ENCODE peak calls at places on chromosomes 1 and 21, in nine cellular contexts. X is heart right ventricle, H is Panc1, V is GM12878, I is GM23338, R is pancreas, Q is MM.1S, U is left ventricle myocardium inferior, P is cardiac muscle cell. N is an unnamed sample. For H3K27me3, the result is how much of the 10 kb centered on the place peaks cover.

GRCh38 chr1:157965584-157965983 is 27.9 kb upstream of the KIRREL1 start:
- DNase-seq in X (no peak), H (no peak), V (no peak), I (no peak), R (no peak), Q (no peak), U (no peak), P (no peak), N (no peak)

GRCh38 chr1:97903626-97904025 is 17.2 kb downstream of the DPYD start:
- DNase-seq in X (peak), H (no peak), V (no peak), I (no peak), R (no peak), Q (no peak), U (no peak), P (no peak), N (no peak)

GRCh38 chr1:165075725-165076370 is 280.7 kb downstream of the LMX1A start:
- DNase-seq in X (no peak), H (no peak), V (no peak), I (peak), R (no peak), Q (peak), U (no peak), P (peak), N (no peak)

GRCh38 chr1:220906561-220907334 is 27.5 kb downstream of the HLX start:
- DNase-seq in X (no peak), H (no peak), V (no peak), I (no peak), R (no peak), Q (no peak), U (no peak), P (no peak), N (no peak)

GRCh38 chr1:213962508-213962907 is 25.3 kb upstream of the PROX1 start:
- DNase-seq in X (no peak), H (no peak), V (no peak), I (no peak), R (no peak), Q (no peak), U (no peak), P (no peak), N (no peak)

GRCh38 chr1:197692965-197693364 is 82.3 kb downstream of the DENND1B start:
- DNase-seq in X (no peak), H (no peak), V (no peak), I (no peak), R (no peak), Q (peak), U (no peak), P (no peak), N (peak)

GRCh38 chr1:54053745-54054437 is 483 bp downstream of the TCEANC2 start:
- DNase-seq in X (no peak), H (no peak), V (no peak), I (peak), R (no peak), Q (no peak), U (no peak), P (no peak), N (peak)

GRCh38 chr1:196558424-196558823 is 49.8 kb downstream of the KCNT2 start:
- DNase-seq in X (peak), H (no peak), V (no peak), I (no peak), R (no peak), Q (peak), U (no peak), P (no peak), N (peak)

GRCh38 chr1:198088360-198089071 is 68.3 kb upstream of the NEK7 start:
- DNase-seq in X (no peak), H (peak), V (no peak), I (peak), R (no peak), Q (peak), U (no peak), P (peak), N (no peak)

GRCh38 chr1:45259053-45259452 is 52.6 kb upstream of the ZSWIM5 start:
- DNase-seq in X (no peak), H (no peak), V (no peak), I (no peak), R (no peak), Q (no peak), U (no peak), P (no peak), N (no peak)

GRCh38 chr1:204407314-204407971 is 4.2 kb downstream of the PPP1R15B start:
- DNase-seq in X (no peak), H (no peak), V (no peak), I (no peak), R (no peak), Q (peak), U (no peak), P (no peak), N (no peak)

GRCh38 chr1:24793762-24794161 is 48.5 kb downstream of the CLIC4 start:
- DNase-seq in X (peak), H (peak), V (no peak), I (no peak), R (no peak), Q (no peak), U (no peak), P (no peak), N (peak)

GRCh38 chr1:25135903-25136302 is 96.4 kb downstream of the SYF2 start:
- DNase-seq in X (no peak), H (no peak), V (no peak), I (no peak), R (no peak), Q (no peak), U (no peak), P (no peak), N (no peak)

GRCh38 chr1:32818804-32819541 is 1.5 kb downstream of the S100PBP start:
- DNase-seq in X (no peak), H (no peak), V (peak), I (no peak), R (no peak), Q (peak), U (no peak), P (peak), N (no peak)

GRCh38 chr1:152313319-152313801 is 11.7 kb downstream of the FLG start:
- DNase-seq in X (no peak), H (no peak), V (no peak), I (no peak), R (no peak), Q (no peak), U (no peak), P (no peak), N (no peak)

GRCh38 chr1:44089371-44090070 is 29.1 kb upstream of the KLF17 start:
- DNase-seq in X (peak), H (no peak), V (no peak), I (peak), R (no peak), Q (no peak), U (no peak), P (peak), N (no peak)

GRCh38 chr1:228346731-228347130 is 59.9 kb downstream of the TRIM11 start:
- DNase-seq in X (no peak), H (no peak), V (no peak), I (no peak), R (peak), Q (no peak), U (peak), P (no peak), N (no peak)

GRCh38 chr1:30823969-30824735 is 66.6 kb upstream of the LAPTM5 start:
- DNase-seq in X (peak), H (peak), V (peak), I (peak), R (peak), Q (peak), U (peak), P (peak), N (peak)

GRCh38 chr1:206834711-206835110 is 30.7 kb upstream of the IL20 start:
- DNase-seq in X (no peak), H (no peak), V (no peak), I (no peak), R (no peak), Q (no peak), U (no peak), P (no peak), N (no peak)

GRCh38 chr1:159171254-159171687 is at the start of gene CADM3:
- DNase-seq in X (no peak), H (no peak), V (no peak), I (peak), R (no peak), Q (no peak), U (no peak), P (peak), N (no peak)

GRCh38 chr1:1197188-1197500 is 9.2 kb downstream of the TNFRSF18 start:
- DNase-seq in X (no peak), H (no peak), V (no peak), I (peak), R (no peak), Q (no peak), U (no peak), P (no peak), N (no peak)

GRCh38 chr1:65698590-65698989 is 94.1 kb upstream of the PDE4B start:
- DNase-seq in X (no peak), H (no peak), V (no peak), I (no peak), R (no peak), Q (no peak), U (no peak), P (no peak), N (no peak)
- H3K27ac ChIP-seq in X (no peak), H (no peak), V (no peak), I (no peak), R (no peak), Q (no peak), U (no peak), P (no peak), N (no peak)

DNA sequence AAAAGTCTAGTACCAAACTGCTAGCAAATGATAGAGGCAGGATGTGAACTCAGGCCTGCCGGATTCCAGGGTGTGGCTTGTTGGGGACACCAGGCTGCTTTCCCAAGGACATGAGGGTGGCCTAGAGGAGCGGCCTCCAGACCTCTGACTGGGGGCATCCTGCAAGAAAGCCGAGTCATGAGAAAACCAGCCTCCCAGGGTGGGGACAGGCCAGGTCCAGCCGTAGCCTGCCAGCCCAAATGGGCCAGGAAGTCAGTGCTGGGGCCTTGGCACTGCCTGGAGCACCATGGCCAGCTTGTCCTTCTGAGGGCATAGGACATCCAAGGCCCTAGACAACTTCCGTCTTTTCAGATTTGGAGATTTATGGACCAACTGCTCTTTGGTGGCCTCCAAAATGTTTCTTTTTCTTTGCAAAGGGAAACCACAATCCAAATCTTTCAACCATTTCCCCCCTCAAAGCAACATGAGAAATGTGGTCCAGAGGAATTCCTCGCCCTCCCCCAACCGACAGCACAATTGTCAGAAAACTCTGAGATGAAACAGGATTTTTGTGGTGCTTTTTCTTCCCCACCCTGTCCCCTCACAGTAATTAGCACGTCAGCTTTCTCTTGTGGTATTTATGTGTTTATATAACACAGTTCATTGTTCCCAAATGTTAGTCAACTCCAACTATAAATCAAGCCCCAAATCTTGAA is 212.3 kb downstream of the KAZN start:
- DNase-seq in X (no peak), H (no peak), V (no peak), I (no peak), R (no peak), Q (no peak), U (no peak), P (no peak), N (no peak)
- H3K27me3 ChIP-seq in X (under half), H (under half), V (under half), I (under half), R (under half), Q (under half), U (under half), P (under half), N (under half)

GRCh38 chr1:177432897-177433296 is 262.1 kb downstream of the BRINP2 start:
- DNase-seq in X (no peak), H (no peak), V (no peak), I (peak), R (no peak), Q (no peak), U (no peak), P (no peak), N (no peak)
- TF ChIP-seq CTCF in X (no peak), H (no peak), V (no peak), I (peak), R (no peak), Q (peak), U (no peak), P (no peak), N (peak)

DNA sequence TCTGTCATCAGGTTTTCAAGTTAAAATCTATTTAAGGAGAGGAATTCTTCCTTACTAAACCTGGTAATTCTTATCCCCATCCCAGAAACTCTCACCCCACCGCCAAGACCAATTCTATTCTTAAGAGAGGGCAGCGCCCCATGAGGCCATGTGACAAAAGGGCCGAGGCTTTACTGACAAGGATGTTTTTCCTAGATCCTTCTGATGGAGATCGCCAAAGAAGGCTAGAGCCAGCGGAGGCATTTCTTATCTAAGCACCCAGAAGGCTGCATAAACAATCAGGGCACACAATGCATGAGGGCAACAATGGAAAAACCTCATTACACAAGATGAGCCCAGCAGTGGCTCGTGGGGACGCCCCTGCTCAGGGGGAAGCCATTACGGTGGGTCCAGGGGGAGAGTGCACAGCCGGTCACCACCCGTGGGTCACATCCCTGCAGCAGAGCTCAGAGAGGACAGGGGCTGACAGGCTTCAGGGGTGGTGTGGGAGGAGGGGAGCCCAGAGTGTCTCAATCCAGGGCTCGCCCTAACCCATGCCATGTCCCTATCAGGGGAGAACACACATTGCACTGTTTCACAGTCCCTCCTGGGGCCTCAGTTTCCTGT is 88.7 kb downstream of the ITPKB start:
- DNase-seq in X (no peak), H (no peak), V (no peak), I (peak), R (peak), Q (no peak), U (peak), P (no peak), N (no peak)
- H3K27ac ChIP-seq in X (no peak), H (no peak), V (no peak), I (no peak), R (no peak), Q (no peak), U (no peak), P (peak), N (no peak)

GRCh38 chr1:230280054-230280795 is 145.9 kb downstream of the PGBD5 start:
- DNase-seq in X (no peak), H (no peak), V (no peak), I (no peak), R (no peak), Q (no peak), U (no peak), P (no peak), N (no peak)

GRCh38 chr1:230278871-230279582 is 147.1 kb downstream of the PGBD5 start:
- DNase-seq in X (no peak), H (no peak), V (no peak), I (no peak), R (no peak), Q (no peak), U (no peak), P (no peak), N (no peak)

GRCh38 chr1:230279583-230279945 is 146.6 kb downstream of the PGBD5 start:
- DNase-seq in X (no peak), H (no peak), V (no peak), I (no peak), R (no peak), Q (no peak), U (no peak), P (no peak), N (no peak)

GRCh38 chr1:230276401-230276800 is 149.7 kb downstream of the PGBD5 start:
- DNase-seq in X (no peak), H (no peak), V (no peak), I (peak), R (no peak), Q (no peak), U (no peak), P (no peak), N (no peak)

GRCh38 chr1:230277201-230277771 is 148.8 kb downstream of the PGBD5 start:
- DNase-seq in X (no peak), H (no peak), V (no peak), I (peak), R (no peak), Q (no peak), U (no peak), P (no peak), N (no peak)
- H3K27me3 ChIP-seq in X (under half), H (under half), V (under half), I (under half), R (under half), Q (under half), U (under half), P (under half), N (under half)

DNA sequence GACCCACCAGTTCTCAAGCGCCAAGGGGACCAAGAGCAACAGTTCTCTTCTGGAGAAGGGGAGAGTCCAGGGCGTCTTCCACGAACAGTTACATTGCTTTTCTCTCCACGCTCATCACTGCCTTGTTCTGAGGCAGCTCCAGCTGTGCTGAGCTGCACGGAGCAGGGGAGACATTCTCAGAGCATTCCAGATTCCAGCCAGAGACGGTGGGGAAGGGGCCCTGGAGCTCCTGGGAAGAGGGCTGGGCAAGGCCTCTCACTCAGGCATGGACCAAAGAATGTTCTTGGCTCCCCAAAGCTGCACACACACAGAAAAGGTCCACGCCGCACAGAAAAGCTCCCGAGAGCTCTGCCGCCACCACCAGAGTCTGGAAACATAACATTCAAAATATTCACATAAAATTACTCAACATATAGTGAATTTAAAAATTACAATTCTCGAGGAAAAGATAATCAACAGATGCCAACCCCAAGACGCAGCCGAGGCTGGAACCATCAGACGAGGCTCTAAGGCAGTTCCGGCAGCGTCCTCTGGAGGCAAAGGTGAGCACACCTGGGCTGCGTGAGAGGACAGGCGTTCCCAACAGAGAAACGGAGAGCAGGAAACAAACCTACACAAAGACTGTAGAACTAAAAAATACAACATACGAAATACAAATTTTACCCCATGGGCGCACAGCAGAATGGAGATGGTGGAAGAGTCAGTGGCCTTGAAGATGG is 40.5 kb downstream of the UBE2G2 start:
- DNase-seq in X (no peak), H (no peak), V (no peak), I (peak), R (no peak), Q (peak), U (no peak), P (peak), N (no peak)
- TF ChIP-seq CTCF in X (no peak), H (peak), V (peak), I (peak), R (no peak), Q (peak), U (no peak), P (peak), N (peak)

GRCh38 chr1:84398175-84398574 is at the start of gene DNASE2B:
- DNase-seq in X (no peak), H (no peak), V (no peak), I (no peak), R (no peak), Q (no peak), U (no peak), P (no peak), N (no peak)
- H3K27ac ChIP-seq in X (no peak), H (no peak), V (no peak), I (no peak), R (no peak), Q (no peak), U (no peak), P (no peak), N (no peak)

GRCh38 chr1:110082477-110082876 is 12.0 kb upstream of the ALX3 start:
- DNase-seq in X (no peak), H (no peak), V (no peak), I (no peak), R (no peak), Q (no peak), U (no peak), P (no peak), N (no peak)

GRCh38 chr1:110086959-110087358 is 16.5 kb upstream of the ALX3 start:
- DNase-seq in X (no peak), H (no peak), V (no peak), I (no peak), R (no peak), Q (no peak), U (no peak), P (no peak), N (no peak)

GRCh38 chr1:110083453-110084225 is 13.2 kb upstream of the ALX3 start:
- DNase-seq in X (no peak), H (no peak), V (no peak), I (peak), R (no peak), Q (no peak), U (no peak), P (no peak), N (no peak)

GRCh38 chr1:110085666-110086065 is 15.2 kb upstream of the ALX3 start:
- DNase-seq in X (no peak), H (no peak), V (no peak), I (peak), R (no peak), Q (no peak), U (no peak), P (no peak), N (no peak)

GRCh38 chr1:110084226-110085078 is 14.0 kb upstream of the ALX3 start:
- DNase-seq in X (peak), H (no peak), V (peak), I (peak), R (peak), Q (peak), U (peak), P (peak), N (no peak)
- H3K27me3 ChIP-seq in X (under half), H (under half), V (under half), I (half or more), R (under half), Q (under half), U (half or more), P (half or more), N (half or more)